ENCODE peak calls at places on chromosome 17, in five cellular contexts. One of them, this sample, is unnamed.

GRCh38 chr17:7929158-7930029 is at the start of gene KCNAB3:
- DNase-seq in thyroid gland: no peak
- DNase-seq in choroid plexus epithelial cell: peak
- DNase-seq in PC-9: no peak
- DNase-seq in WERI-Rb-1: no peak
- DNase-seq in this sample: no peak

GRCh38 chr17:58677204-58677880 is 14.5 kb downstream of the TEX14 start:
- DNase-seq in PC-9: peak
- DNase-seq in WERI-Rb-1: no peak
- DNase-seq in choroid plexus epithelial cell: peak
- DNase-seq in thyroid gland: no peak
- DNase-seq in this sample: no peak

GRCh38 chr17:4901648-4902344 is 1.1 kb downstream of the CHRNE start:
- DNase-seq in choroid plexus epithelial cell: no peak
- DNase-seq in PC-9: no peak
- DNase-seq in WERI-Rb-1: no peak
- DNase-seq in thyroid gland: no peak
- DNase-seq in this sample: no peak

GRCh38 chr17:75159196-75160031 is 5.1 kb upstream of the JPT1 start:
- DNase-seq in WERI-Rb-1: no peak
- DNase-seq in PC-9: peak
- DNase-seq in choroid plexus epithelial cell: peak
- DNase-seq in thyroid gland: no peak
- DNase-seq in this sample: no peak

GRCh38 chr17:80872011-80872929 is 119.4 kb upstream of the CHMP6 start:
- DNase-seq in WERI-Rb-1: no peak
- DNase-seq in choroid plexus epithelial cell: no peak
- DNase-seq in PC-9: no peak
- DNase-seq in thyroid gland: no peak
- DNase-seq in this sample: no peak

GRCh38 chr17:13587487-13588338 is 14.0 kb downstream of the HS3ST3A1 start:
- DNase-seq in PC-9: no peak
- DNase-seq in thyroid gland: no peak
- DNase-seq in WERI-Rb-1: no peak
- DNase-seq in choroid plexus epithelial cell: no peak
- DNase-seq in this sample: no peak

GRCh38 chr17:28983286-28984240 is 22.3 kb downstream of the SEZ6 start:
- DNase-seq in thyroid gland: no peak
- DNase-seq in WERI-Rb-1: peak
- DNase-seq in PC-9: no peak
- DNase-seq in choroid plexus epithelial cell: no peak
- DNase-seq in this sample: no peak

GRCh38 chr17:55089955-55090573 is 121.5 kb downstream of the STXBP4 start:
- DNase-seq in choroid plexus epithelial cell: peak
- DNase-seq in thyroid gland: peak
- DNase-seq in WERI-Rb-1: no peak
- DNase-seq in PC-9: peak
- DNase-seq in this sample: no peak

GRCh38 chr17:49570540-49571242 is 5.0 kb upstream of the NXPH3 start:
- DNase-seq in choroid plexus epithelial cell: no peak
- DNase-seq in PC-9: no peak
- DNase-seq in WERI-Rb-1: no peak
- DNase-seq in thyroid gland: no peak
- DNase-seq in this sample: no peak

GRCh38 chr17:20053343-20053964 is 44.3 kb downstream of the SPECC1 start:
- DNase-seq in choroid plexus epithelial cell: no peak
- DNase-seq in PC-9: no peak
- DNase-seq in WERI-Rb-1: no peak
- DNase-seq in thyroid gland: no peak
- DNase-seq in this sample: no peak

GRCh38 chr17:32285770-32286517 is 20.3 kb downstream of the RHBDL3 start:
- DNase-seq in choroid plexus epithelial cell: no peak
- DNase-seq in WERI-Rb-1: no peak
- DNase-seq in thyroid gland: peak
- DNase-seq in PC-9: no peak
- DNase-seq in this sample: no peak

GRCh38 chr17:8087075-8087941 is at the start of gene ALOX12B:
- DNase-seq in PC-9: no peak
- DNase-seq in thyroid gland: no peak
- DNase-seq in choroid plexus epithelial cell: no peak
- DNase-seq in WERI-Rb-1: no peak
- DNase-seq in this sample: no peak

GRCh38 chr17:69709441-69709840 is 294.9 kb downstream of the MAP2K6 start:
- DNase-seq in choroid plexus epithelial cell: no peak
- DNase-seq in thyroid gland: no peak
- DNase-seq in WERI-Rb-1: no peak
- DNase-seq in PC-9: no peak
- DNase-seq in this sample: no peak

GRCh38 chr17:69874220-69874670 is 200.8 kb upstream of the KCNJ16 start:
- DNase-seq in PC-9: peak
- DNase-seq in WERI-Rb-1: no peak
- DNase-seq in choroid plexus epithelial cell: peak
- DNase-seq in thyroid gland: no peak
- DNase-seq in this sample: no peak

GRCh38 chr17:2595736-2596135 is 2.3 kb downstream of the PAFAH1B1 start:
- DNase-seq in PC-9: no peak
- DNase-seq in WERI-Rb-1: no peak
- DNase-seq in thyroid gland: no peak
- DNase-seq in choroid plexus epithelial cell: peak
- DNase-seq in this sample: no peak
- H3K4me3 ChIP-seq in PC-9: peak
- H3K4me3 ChIP-seq in WERI-Rb-1: peak
- H3K4me3 ChIP-seq in thyroid gland: peak
- H3K4me3 ChIP-seq in choroid plexus epithelial cell: peak
- H3K4me3 ChIP-seq in this sample: peak

GRCh38 chr17:42405076-42405475 is 16.8 kb upstream of the STAT3 start:
- DNase-seq in WERI-Rb-1: no peak
- DNase-seq in thyroid gland: no peak
- DNase-seq in choroid plexus epithelial cell: no peak
- DNase-seq in PC-9: no peak
- DNase-seq in this sample: no peak

GRCh38 chr17:42406602-42407288 is 16.3 kb downstream of the CAVIN1 start:
- DNase-seq in thyroid gland: no peak
- DNase-seq in choroid plexus epithelial cell: no peak
- DNase-seq in PC-9: no peak
- DNase-seq in WERI-Rb-1: no peak
- DNase-seq in this sample: no peak

GRCh38 chr17:42404326-42405055 is 16.2 kb upstream of the STAT3 start:
- DNase-seq in PC-9: no peak
- DNase-seq in choroid plexus epithelial cell: no peak
- DNase-seq in thyroid gland: no peak
- DNase-seq in WERI-Rb-1: no peak
- DNase-seq in this sample: no peak

GRCh38 chr17:42407289-42407836 is 15.7 kb downstream of the CAVIN1 start:
- DNase-seq in thyroid gland: peak
- DNase-seq in WERI-Rb-1: peak
- DNase-seq in PC-9: peak
- DNase-seq in choroid plexus epithelial cell: peak
- DNase-seq in this sample: peak

DNA sequence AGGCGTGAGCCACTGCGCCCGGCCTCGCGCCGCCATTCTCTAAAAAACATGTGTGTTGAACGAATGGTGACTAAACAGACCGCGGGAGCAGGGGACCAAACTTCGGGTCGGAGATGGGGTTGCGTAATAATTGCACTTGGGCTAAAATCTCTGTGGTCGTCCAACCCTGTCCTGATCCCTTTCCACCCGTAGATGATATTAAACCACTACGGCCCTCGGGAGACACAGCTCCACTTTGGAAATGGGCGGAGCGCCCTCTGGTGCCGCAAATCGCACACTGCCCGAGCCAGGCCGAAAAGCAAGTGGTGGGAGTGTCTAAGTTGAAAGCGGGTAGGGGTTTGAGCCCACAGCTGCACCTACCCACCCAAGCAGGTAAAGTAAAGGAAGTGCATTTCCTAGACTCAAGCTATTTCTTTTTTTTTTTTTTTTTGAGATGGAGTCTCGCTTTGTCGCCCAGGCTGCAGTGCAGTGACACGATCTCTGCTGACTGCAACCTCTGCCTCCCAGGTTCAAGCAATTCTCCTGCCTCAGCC is 17.0 kb downstream of the CAVIN1 start:
- DNase-seq in WERI-Rb-1: peak
- DNase-seq in choroid plexus epithelial cell: peak
- DNase-seq in PC-9: no peak
- DNase-seq in thyroid gland: peak
- DNase-seq in this sample: no peak
- TF ChIP-seq CTCF in WERI-Rb-1: peak
- TF ChIP-seq CTCF in choroid plexus epithelial cell: peak
- TF ChIP-seq CTCF in PC-9: peak
- TF ChIP-seq CTCF in thyroid gland: peak
- TF ChIP-seq CTCF in this sample: peak

DNA sequence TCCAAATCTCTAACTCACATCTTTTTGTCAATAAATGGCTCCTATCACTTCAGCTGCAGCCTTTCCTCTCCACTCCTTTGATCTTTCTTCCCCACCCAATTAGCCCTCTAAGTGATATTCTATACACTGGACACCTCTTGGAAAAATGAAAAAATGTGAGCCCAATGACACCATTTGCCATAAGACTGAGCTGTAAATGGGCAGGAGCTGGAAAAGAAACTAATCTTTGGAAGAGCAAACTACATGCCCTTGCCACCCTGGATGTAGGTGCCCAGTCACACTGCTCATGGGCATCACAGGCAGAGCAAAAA is 80.0 kb downstream of the SMG6 start:
- DNase-seq in WERI-Rb-1: no peak
- DNase-seq in thyroid gland: no peak
- DNase-seq in PC-9: no peak
- DNase-seq in choroid plexus epithelial cell: no peak
- DNase-seq in this sample: no peak
- H3K4me3 ChIP-seq in WERI-Rb-1: no peak
- H3K4me3 ChIP-seq in thyroid gland: no peak
- H3K4me3 ChIP-seq in PC-9: no peak
- H3K4me3 ChIP-seq in choroid plexus epithelial cell: no peak
- H3K4me3 ChIP-seq in this sample: no peak

GRCh38 chr17:67629963-67630320 is 87.8 kb upstream of the NOL11 start:
- DNase-seq in WERI-Rb-1: no peak
- DNase-seq in PC-9: no peak
- DNase-seq in thyroid gland: no peak
- DNase-seq in choroid plexus epithelial cell: peak
- DNase-seq in this sample: no peak
- TF ChIP-seq CTCF in WERI-Rb-1: peak
- TF ChIP-seq CTCF in PC-9: peak
- TF ChIP-seq CTCF in thyroid gland: no peak
- TF ChIP-seq CTCF in choroid plexus epithelial cell: peak
- TF ChIP-seq CTCF in this sample: no peak

GRCh38 chr17:2057714-2058520 is 3.0 kb downstream of the HIC1 start:
- DNase-seq in choroid plexus epithelial cell: peak
- DNase-seq in thyroid gland: no peak
- DNase-seq in PC-9: no peak
- DNase-seq in WERI-Rb-1: no peak
- DNase-seq in this sample: no peak
- H3K4me3 ChIP-seq in choroid plexus epithelial cell: peak
- H3K4me3 ChIP-seq in thyroid gland: no peak
- H3K4me3 ChIP-seq in PC-9: no peak
- H3K4me3 ChIP-seq in WERI-Rb-1: no peak
- H3K4me3 ChIP-seq in this sample: no peak

DNA sequence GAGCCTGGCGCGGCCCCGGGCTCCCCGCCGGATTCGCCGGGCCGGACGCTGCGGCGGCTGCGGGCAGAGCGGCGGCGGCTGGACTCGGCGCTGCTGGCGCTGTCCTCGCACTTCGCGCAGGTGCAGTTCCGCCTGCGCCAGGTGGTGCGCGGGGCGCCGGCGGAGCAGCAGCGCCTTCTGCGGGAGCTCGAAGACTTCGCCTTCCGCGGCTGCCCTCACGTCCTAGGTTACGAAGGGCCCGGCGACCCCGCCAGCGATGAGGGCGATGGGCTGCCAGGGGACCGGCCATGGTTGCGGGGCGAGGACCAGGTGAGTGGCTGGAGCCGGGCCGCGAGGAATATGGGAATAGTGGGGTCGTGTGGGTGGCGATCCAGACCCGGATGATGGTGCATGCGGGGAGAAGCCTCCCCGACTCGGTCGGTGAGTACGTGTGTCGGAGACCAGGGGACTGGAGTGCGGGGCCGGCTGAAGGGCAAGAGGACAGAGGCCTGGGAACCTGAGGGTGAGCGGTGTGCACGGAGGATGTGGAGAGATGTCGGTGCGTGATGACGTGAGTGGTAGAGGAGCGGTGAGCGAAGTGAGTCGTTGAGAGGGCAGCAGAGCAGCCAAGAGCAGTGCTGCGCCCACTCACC is 517 bp downstream of the RUNDC1 start:
- DNase-seq in thyroid gland: peak
- DNase-seq in WERI-Rb-1: peak
- DNase-seq in PC-9: no peak
- DNase-seq in choroid plexus epithelial cell: peak
- DNase-seq in this sample: no peak
- TF ChIP-seq CTCF in thyroid gland: no peak
- TF ChIP-seq CTCF in WERI-Rb-1: peak
- TF ChIP-seq CTCF in PC-9: no peak
- TF ChIP-seq CTCF in choroid plexus epithelial cell: no peak
- TF ChIP-seq CTCF in this sample: no peak

This sample was measured in thoracic aorta.